ENCODE peak calls at places on chromosomes 3 and 15, in six cellular contexts. H is activated CD8-positive, alpha-beta memory T cell treated with anti-CD3 and anti-CD28 coated beads for 24 hours; Z is cortex of kidney; T is WTC11; F is HuH-7; A is renal cortical epithelial cell. D is an unnamed sample.
A peak's percentile ranks its signal among the peaks of the same experiment; 100 is the strongest.

GRCh38 chr15:29687204-29687768 is 135.0 kb downstream of the TJP1 start:
- DNase-seq in H (no peak), Z (no peak), F (no peak), T (no peak), A (no peak), D (no peak)

GRCh38 chr3:126337980-126338651 is 19.1 kb downstream of the KLF15 start:
- DNase-seq in A (no peak), Z (no peak), F (no peak), H (peak; percentile 19), T (no peak), D (no peak)

GRCh38 chr15:85745525-85745924 is 49.2 kb downstream of the KLHL25 start:
- DNase-seq in F (no peak), A (no peak), H (no peak), Z (no peak), T (no peak), D (no peak)

GRCh38 chr3:197354195-197355059 is 56.0 kb upstream of the DLG1 start:
- DNase-seq in T (no peak), A (peak; percentile 40), H (no peak), Z (no peak), F (no peak), D (no peak)

GRCh38 chr3:38130631-38131065 is 6.3 kb downstream of the ACAA1 start:
- DNase-seq in Z (no peak), T (no peak), F (no peak), H (peak; percentile 49), A (no peak), D (no peak)

GRCh38 chr15:100307241-100307855 is 34.4 kb downstream of the ADAMTS17 start:
- DNase-seq in F (no peak), H (peak; percentile 50), A (no peak), Z (no peak), T (no peak), D (no peak)

GRCh38 chr3:48018841-48019240 is 2.6 kb upstream of the MAP4 start:
- DNase-seq in T (no peak), Z (no peak), F (no peak), A (peak; percentile 76), H (no peak), D (no peak)

GRCh38 chr3:187801152-187801551 is 55.9 kb upstream of the BCL6 start:
- DNase-seq in H (no peak), F (no peak), Z (no peak), A (no peak), T (no peak), D (no peak)

GRCh38 chr3:57421336-57421735 is 122.8 kb downstream of the DNAH12 start:
- DNase-seq in A (no peak), Z (no peak), F (no peak), H (no peak), T (no peak), D (no peak)

GRCh38 chr3:135329479-135329878 is 534.4 kb downstream of the EPHB1 start:
- DNase-seq in T (no peak), A (peak; percentile 11), F (no peak), H (no peak), Z (no peak), D (no peak)

GRCh38 chr3:72401005-72401404 is 447.2 kb downstream of the SHQ1 start:
- DNase-seq in H (no peak), Z (no peak), F (no peak), A (no peak), T (no peak), D (no peak)

GRCh38 chr3:111238896-111239295 is 167.3 kb downstream of the NECTIN3 start:
- DNase-seq in H (no peak), T (no peak), F (no peak), Z (no peak), A (no peak), D (no peak)

GRCh38 chr15:66845266-66845785 is 143.3 kb downstream of the SMAD6 start:
- DNase-seq in T (no peak), Z (no peak), H (no peak), F (no peak), A (no peak), D (no peak)

GRCh38 chr3:161305095-161305991 is 66.0 kb downstream of the SPTSSB start:
- DNase-seq in Z (no peak), H (no peak), F (no peak), T (no peak), A (peak; percentile 13), D (no peak)

GRCh38 chr3:32885283-32885935 is 66.0 kb upstream of the CCR4 start:
- DNase-seq in F (no peak), Z (no peak), T (no peak), H (no peak), A (no peak), D (no peak)

GRCh38 chr15:74545061-74545460 is 4.0 kb downstream of the ARID3B start:
- DNase-seq in Z (no peak), H (no peak), T (no peak), A (no peak), F (no peak), D (no peak)

GRCh38 chr15:101676965-101677364 is 24.8 kb upstream of the TM2D3 start:
- DNase-seq in A (no peak), F (no peak), H (no peak), Z (no peak), T (no peak), D (no peak)

GRCh38 chr3:159844383-159844730 is 144.3 kb upstream of the IL12A start:
- DNase-seq in T (no peak), F (no peak), H (no peak), Z (no peak), A (no peak), D (no peak)

GRCh38 chr15:60722328-60723112 is 243.6 kb upstream of the ICE2 start:
- DNase-seq in F (no peak), Z (no peak), H (no peak), A (no peak), T (no peak), D (no peak)

GRCh38 chr15:85622432-85622831 is 172.3 kb downstream of the KLHL25 start:
- DNase-seq in T (no peak), A (no peak), H (no peak), Z (no peak), F (no peak), D (no peak)

GRCh38 chr3:161409069-161409468 is 37.8 kb upstream of the SPTSSB start:
- DNase-seq in Z (no peak), F (no peak), A (peak; percentile 47), T (peak; percentile 28), H (no peak), D (no peak)

GRCh38 chr15:63938486-63939061 is 104.8 kb upstream of the HERC1 start:
- DNase-seq in F (no peak), T (no peak), A (peak; percentile 47), H (peak; percentile 61), Z (no peak), D (no peak)

GRCh38 chr15:51580982-51581381 is 41.6 kb downstream of the DMXL2 start:
- DNase-seq in Z (no peak), T (no peak), A (no peak), H (no peak), F (no peak), D (no peak)